ENCODE peak calls at places on chromosomes 1 and 21, in seven cellular contexts. H is right atrium auricular region, O is OCI-LY7, B is AG04450, U is gastrocnemius medialis, N is GM06990, Q is adrenal gland. X is an unnamed sample.
A peak's percentile ranks its signal among the peaks of the same experiment; 100 is the strongest.

GRCh38 chr1:97050501-97050900 is 328.9 kb downstream of the PTBP2 start:
- DNase-seq in H (no peak), B (no peak), U (no peak), Q (no peak), O (peak; percentile 1), N (no peak), X (no peak)

GRCh38 chr1:65221638-65222421 is 73.8 kb downstream of the AK4 start:
- DNase-seq in N (no peak), B (no peak), U (no peak), H (no peak), Q (no peak), O (no peak), X (no peak)

GRCh38 chr1:230878584-230878975 is 10.3 kb upstream of the C1orf198 start:
- DNase-seq in O (no peak), H (no peak), U (peak; percentile 78), B (peak; percentile 55), Q (peak; percentile 69), N (no peak), X (peak; percentile 98)

GRCh38 chr1:56450004-56450666 is 129.2 kb downstream of the PLPP3 start:
- DNase-seq in H (no peak), B (no peak), U (no peak), Q (no peak), O (no peak), N (no peak), X (no peak)

GRCh38 chr21:15379776-15380175 is 315.0 kb upstream of the NRIP1 start:
- DNase-seq in O (no peak), B (no peak), U (no peak), N (no peak), Q (no peak), H (no peak), X (no peak)

GRCh38 chr1:200938955-200939354 is 44.3 kb downstream of the INAVA start:
- DNase-seq in H (no peak), N (no peak), Q (no peak), U (no peak), O (no peak), B (no peak), X (no peak)

GRCh38 chr1:70382682-70383081 is 28.2 kb upstream of the ANKRD13C start:
- DNase-seq in O (peak; percentile 13), N (no peak), Q (no peak), U (no peak), B (no peak), H (no peak), X (no peak)

GRCh38 chr1:172373864-172374263 is 46.6 kb upstream of the C1orf105 start:
- DNase-seq in O (no peak), U (no peak), Q (no peak), H (no peak), B (no peak), N (no peak), X (no peak)

GRCh38 chr1:92931691-92932090 is 29.6 kb downstream of the DIPK1A start:
- DNase-seq in O (no peak), H (no peak), U (no peak), N (no peak), Q (no peak), B (no peak), X (no peak)

GRCh38 chr21:40568756-40569155 is 278.2 kb downstream of the DSCAM start:
- DNase-seq in B (no peak), U (no peak), N (no peak), H (no peak), Q (no peak), O (no peak), X (no peak)

DNA sequence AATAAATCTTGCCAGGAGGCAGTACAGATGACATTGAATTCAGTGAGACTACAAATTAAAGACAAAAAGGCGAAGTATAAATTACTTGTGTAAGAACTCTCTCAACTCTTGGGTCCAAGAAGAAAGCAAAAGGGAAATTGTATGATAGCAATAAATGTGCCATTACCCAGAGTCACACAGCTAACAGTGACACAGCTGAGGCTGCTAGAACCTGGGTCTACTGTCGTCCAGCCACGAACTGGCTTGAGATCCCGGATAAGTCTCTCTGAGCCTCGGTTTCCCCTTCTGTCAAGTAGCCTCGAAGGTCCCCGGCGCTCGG is 362 bp upstream of the ROR1 start:
- DNase-seq in N (no peak), H (no peak), O (no peak), Q (no peak), B (no peak), U (no peak), X (no peak)
- H3K4me3 ChIP-seq in N (no peak overlapping the region), H (peak overlapping the region; percentile 83), O (peak overlapping the region; percentile 67), Q (no peak overlapping the region), B (peak overlapping the region; percentile 66), U (peak overlapping the region; percentile 89), X (peak overlapping the region; percentile 72)

GRCh38 chr1:8871965-8872399 is 6.5 kb downstream of the ENO1 start:
- DNase-seq in Q (no peak), B (no peak), U (no peak), O (no peak), H (no peak), N (no peak), X (no peak)
- TF ChIP-seq CTCF in Q (no peak), B (no peak), U (no peak), O (no peak), H (no peak), N (no peak), X (no peak)

DNA sequence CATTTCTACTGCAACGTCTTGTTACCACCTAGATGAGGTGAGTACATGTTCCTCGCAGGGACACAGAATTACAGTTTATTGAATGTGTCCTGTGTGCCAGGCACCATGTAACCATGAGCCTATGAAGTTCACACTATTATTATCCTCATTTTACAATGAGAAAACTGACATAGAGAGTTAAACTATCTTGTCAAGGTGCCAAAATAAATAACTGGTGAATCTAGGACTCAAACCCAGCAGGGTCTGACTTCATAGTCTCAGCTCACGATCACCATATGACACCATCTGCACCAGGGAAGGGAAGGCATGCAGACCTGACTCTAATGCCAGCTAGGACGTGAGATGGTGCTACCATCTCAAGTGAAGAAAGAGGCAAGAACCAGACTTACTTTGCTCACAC is 2.4 kb downstream of the SELE start:
- DNase-seq in N (no peak), U (no peak), Q (no peak), O (no peak), B (no peak), H (no peak), X (no peak)
- H3K4me3 ChIP-seq in N (no peak overlapping the region), U (no peak overlapping the region), Q (no peak overlapping the region), O (no peak overlapping the region), B (no peak overlapping the region), H (no peak overlapping the region), X (no peak overlapping the region)

DNA sequence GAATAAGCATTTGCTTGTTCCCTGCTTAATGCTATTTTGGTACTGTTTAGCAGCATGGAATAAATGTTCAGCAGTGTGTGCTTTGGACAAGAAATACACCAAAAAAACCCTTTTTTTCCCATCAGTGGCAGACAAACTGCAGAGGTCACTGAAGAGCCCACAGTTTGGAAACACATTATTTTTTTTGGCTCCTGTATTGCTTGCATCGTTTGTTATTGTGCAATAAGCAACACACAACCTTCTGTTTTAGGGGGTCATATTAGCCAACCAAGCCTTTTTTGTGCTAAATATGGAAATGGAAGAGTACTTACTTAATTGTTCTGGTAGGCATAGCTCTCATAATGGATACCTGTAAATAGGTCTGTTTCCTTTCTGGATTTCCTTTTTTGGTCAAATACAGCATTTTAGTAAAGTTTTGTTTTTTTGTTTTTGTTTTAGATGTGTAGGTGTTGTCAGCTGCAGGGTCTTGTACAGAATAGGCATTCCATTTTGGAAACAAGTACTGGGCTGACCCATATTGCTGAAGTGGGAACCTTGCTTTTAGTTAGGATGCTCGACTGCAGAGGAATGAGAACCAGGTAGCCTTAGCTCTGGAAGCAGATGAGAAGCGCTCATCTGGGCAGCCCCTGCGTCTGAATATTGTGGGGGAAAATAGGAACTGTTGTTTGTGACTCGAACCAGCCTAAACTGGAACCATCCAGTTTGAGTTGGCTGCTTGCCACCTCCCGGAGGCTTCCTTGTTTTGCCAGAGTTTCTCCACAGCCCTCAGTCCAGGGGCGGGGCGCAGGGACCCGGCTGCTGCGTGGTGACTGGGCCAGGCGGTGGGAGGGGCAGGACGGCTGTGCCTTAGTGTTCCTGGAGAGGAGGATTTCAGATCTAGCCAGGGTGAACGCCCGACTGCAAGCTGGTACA is 38.5 kb downstream of the SPEN start:
- DNase-seq in H (peak; percentile 99), N (peak; percentile 51), Q (peak; percentile 99), U (peak; percentile 96), B (peak; percentile 78), O (peak; percentile 12), X (peak; percentile 59)
- TF ChIP-seq CTCF in H (peak; percentile 13), N (peak; percentile 15), Q (no peak), U (no peak), B (peak; percentile 34), O (peak; percentile 20), X (peak; percentile 14)

DNA sequence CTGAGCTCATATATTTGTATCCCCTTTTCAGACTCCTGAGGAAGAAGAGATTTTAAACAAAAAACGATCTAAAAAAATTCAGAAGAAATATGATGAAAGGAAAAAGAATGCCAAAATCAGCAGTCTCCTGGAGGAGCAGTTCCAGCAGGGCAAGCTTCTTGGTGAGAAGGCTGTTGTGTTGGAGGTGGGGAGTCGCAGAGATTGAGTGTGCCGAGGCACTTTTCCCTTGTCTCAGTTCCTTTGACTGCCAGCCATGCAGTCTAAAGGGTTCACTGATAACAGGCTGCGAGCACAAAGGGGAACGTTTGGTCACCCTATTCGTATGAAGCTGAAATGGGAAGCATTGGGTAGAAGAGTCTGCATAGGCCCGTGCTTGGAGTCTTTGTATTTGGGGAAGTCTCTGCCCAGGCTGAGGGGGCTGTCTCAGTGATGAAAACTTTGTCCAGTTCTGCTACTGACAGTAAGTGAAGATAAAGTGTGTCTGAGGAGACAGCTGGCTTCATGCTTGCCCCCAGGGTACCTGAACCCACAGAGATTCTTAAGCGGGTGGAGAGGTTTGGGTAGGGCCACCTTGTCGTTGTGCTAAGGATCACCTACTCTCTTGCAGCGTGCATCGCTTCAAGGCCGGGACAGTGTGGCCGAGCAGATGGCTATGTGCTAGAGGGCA is 2.8 kb downstream of the RPS8 start:
- DNase-seq in B (no peak), U (no peak), H (no peak), N (no peak), Q (no peak), O (no peak), X (no peak)
- H3K4me3 ChIP-seq in B (peak overlapping the region; percentile 92), U (no peak overlapping the region), H (no peak overlapping the region), N (peak overlapping the region; percentile 92), Q (no peak overlapping the region), O (peak overlapping the region; percentile 99), X (peak overlapping the region; percentile 34)

X was measured in AG04449.